ENCODE peak calls at places on chromosome 16, in eight cellular contexts. One of them, this sample, is unnamed.

GRCh38 chr16:27431773-27432599 is 30.0 kb downstream of the IL21R start:
- DNase-seq in Peyer's patch: no peak
- DNase-seq in thyroid gland: no peak
- DNase-seq in body of pancreas: no peak
- DNase-seq in lower leg skin: peak
- DNase-seq in prostate gland: no peak
- DNase-seq in suprapubic skin: peak
- DNase-seq in stomach: peak
- DNase-seq in this sample: peak

GRCh38 chr16:3957344-3957980 is 76.9 kb upstream of the CREBBP start:
- DNase-seq in Peyer's patch: no peak
- DNase-seq in thyroid gland: peak
- DNase-seq in body of pancreas: no peak
- DNase-seq in lower leg skin: no peak
- DNase-seq in prostate gland: no peak
- DNase-seq in suprapubic skin: no peak
- DNase-seq in stomach: no peak
- DNase-seq in this sample: no peak

GRCh38 chr16:72927199-72928088 is 120.5 kb downstream of the ZFHX3 start:
- DNase-seq in Peyer's patch: no peak
- DNase-seq in thyroid gland: no peak
- DNase-seq in body of pancreas: no peak
- DNase-seq in lower leg skin: no peak
- DNase-seq in prostate gland: peak
- DNase-seq in suprapubic skin: no peak
- DNase-seq in stomach: no peak
- DNase-seq in this sample: no peak

GRCh38 chr16:80993293-80993691 is 13.4 kb downstream of the CMC2 start:
- DNase-seq in Peyer's patch: no peak
- DNase-seq in thyroid gland: no peak
- DNase-seq in body of pancreas: no peak
- DNase-seq in lower leg skin: no peak
- DNase-seq in prostate gland: no peak
- DNase-seq in suprapubic skin: no peak
- DNase-seq in stomach: peak
- DNase-seq in this sample: no peak

GRCh38 chr16:16191493-16192167 is 31.7 kb downstream of the ABCC6 start:
- DNase-seq in Peyer's patch: no peak
- DNase-seq in thyroid gland: no peak
- DNase-seq in body of pancreas: no peak
- DNase-seq in lower leg skin: no peak
- DNase-seq in prostate gland: no peak
- DNase-seq in suprapubic skin: no peak
- DNase-seq in stomach: no peak
- DNase-seq in this sample: no peak

GRCh38 chr16:23334950-23335349 is 32.8 kb downstream of the SCNN1B start:
- DNase-seq in Peyer's patch: no peak
- DNase-seq in thyroid gland: no peak
- DNase-seq in body of pancreas: no peak
- DNase-seq in lower leg skin: no peak
- DNase-seq in prostate gland: no peak
- DNase-seq in suprapubic skin: no peak
- DNase-seq in stomach: no peak
- DNase-seq in this sample: no peak

GRCh38 chr16:48503779-48504178 is 106.2 kb downstream of the N4BP1 start:
- DNase-seq in Peyer's patch: no peak
- DNase-seq in thyroid gland: peak
- DNase-seq in body of pancreas: no peak
- DNase-seq in lower leg skin: peak
- DNase-seq in prostate gland: no peak
- DNase-seq in suprapubic skin: peak
- DNase-seq in stomach: no peak
- DNase-seq in this sample: peak

GRCh38 chr16:61929801-61930200 is 106.4 kb downstream of the CDH8 start:
- DNase-seq in Peyer's patch: no peak
- DNase-seq in thyroid gland: no peak
- DNase-seq in body of pancreas: no peak
- DNase-seq in lower leg skin: no peak
- DNase-seq in prostate gland: no peak
- DNase-seq in suprapubic skin: no peak
- DNase-seq in stomach: no peak
- DNase-seq in this sample: no peak

GRCh38 chr16:48501516-48502377 is 108.2 kb downstream of the N4BP1 start:
- DNase-seq in Peyer's patch: no peak
- DNase-seq in thyroid gland: peak
- DNase-seq in body of pancreas: no peak
- DNase-seq in lower leg skin: peak
- DNase-seq in prostate gland: no peak
- DNase-seq in suprapubic skin: peak
- DNase-seq in stomach: no peak
- DNase-seq in this sample: no peak

GRCh38 chr16:12801511-12802042 is 2.1 kb downstream of the CPPED1 start:
- DNase-seq in Peyer's patch: no peak
- DNase-seq in thyroid gland: no peak
- DNase-seq in body of pancreas: no peak
- DNase-seq in lower leg skin: no peak
- DNase-seq in prostate gland: no peak
- DNase-seq in suprapubic skin: no peak
- DNase-seq in stomach: no peak
- DNase-seq in this sample: no peak

GRCh38 chr16:12551946-12552345 is 251.7 kb downstream of the CPPED1 start:
- DNase-seq in Peyer's patch: no peak
- DNase-seq in thyroid gland: no peak
- DNase-seq in body of pancreas: no peak
- DNase-seq in lower leg skin: no peak
- DNase-seq in prostate gland: no peak
- DNase-seq in suprapubic skin: no peak
- DNase-seq in stomach: no peak
- DNase-seq in this sample: peak

GRCh38 chr16:646679-647172 is 2.4 kb upstream of the WDR90 start:
- DNase-seq in Peyer's patch: no peak
- DNase-seq in thyroid gland: no peak
- DNase-seq in body of pancreas: no peak
- DNase-seq in lower leg skin: no peak
- DNase-seq in prostate gland: no peak
- DNase-seq in suprapubic skin: no peak
- DNase-seq in stomach: no peak
- DNase-seq in this sample: no peak
- TF ChIP-seq POLR2A in Peyer's patch: no peak
- TF ChIP-seq POLR2A in thyroid gland: no peak
- TF ChIP-seq POLR2A in body of pancreas: no peak
- TF ChIP-seq POLR2A in lower leg skin: no peak
- TF ChIP-seq POLR2A in prostate gland: no peak
- TF ChIP-seq POLR2A in suprapubic skin: no peak
- TF ChIP-seq POLR2A in stomach: no peak
- TF ChIP-seq POLR2A in this sample: no peak

GRCh38 chr16:31187808-31188189 is 7.9 kb downstream of the FUS start:
- DNase-seq in Peyer's patch: no peak
- DNase-seq in thyroid gland: no peak
- DNase-seq in body of pancreas: no peak
- DNase-seq in lower leg skin: no peak
- DNase-seq in prostate gland: no peak
- DNase-seq in suprapubic skin: no peak
- DNase-seq in stomach: no peak
- DNase-seq in this sample: no peak
- TF ChIP-seq POLR2A in Peyer's patch: no peak
- TF ChIP-seq POLR2A in thyroid gland: no peak
- TF ChIP-seq POLR2A in body of pancreas: no peak
- TF ChIP-seq POLR2A in lower leg skin: no peak
- TF ChIP-seq POLR2A in prostate gland: no peak
- TF ChIP-seq POLR2A in suprapubic skin: no peak
- TF ChIP-seq POLR2A in stomach: no peak
- TF ChIP-seq POLR2A in this sample: no peak

GRCh38 chr16:75803753-75804152 is 77.5 kb upstream of the CPHXL start:
- DNase-seq in Peyer's patch: no peak
- DNase-seq in thyroid gland: no peak
- DNase-seq in body of pancreas: no peak
- DNase-seq in lower leg skin: no peak
- DNase-seq in prostate gland: no peak
- DNase-seq in suprapubic skin: no peak
- DNase-seq in stomach: no peak
- DNase-seq in this sample: no peak
- TF ChIP-seq POLR2A in Peyer's patch: no peak
- TF ChIP-seq POLR2A in thyroid gland: no peak
- TF ChIP-seq POLR2A in body of pancreas: no peak
- TF ChIP-seq POLR2A in lower leg skin: no peak
- TF ChIP-seq POLR2A in prostate gland: no peak
- TF ChIP-seq POLR2A in suprapubic skin: no peak
- TF ChIP-seq POLR2A in stomach: no peak
- TF ChIP-seq POLR2A in this sample: no peak

GRCh38 chr16:11342021-11342855 is 3.0 kb upstream of the RMI2 start:
- DNase-seq in Peyer's patch: no peak
- DNase-seq in thyroid gland: no peak
- DNase-seq in body of pancreas: no peak
- DNase-seq in lower leg skin: no peak
- DNase-seq in prostate gland: no peak
- DNase-seq in suprapubic skin: no peak
- DNase-seq in stomach: no peak
- DNase-seq in this sample: no peak

GRCh38 chr16:11346700-11347319 is 1.6 kb downstream of the RMI2 start:
- DNase-seq in Peyer's patch: no peak
- DNase-seq in thyroid gland: no peak
- DNase-seq in body of pancreas: no peak
- DNase-seq in lower leg skin: no peak
- DNase-seq in prostate gland: no peak
- DNase-seq in suprapubic skin: no peak
- DNase-seq in stomach: no peak
- DNase-seq in this sample: no peak

GRCh38 chr16:11347831-11348230 is 2.6 kb downstream of the RMI2 start:
- DNase-seq in Peyer's patch: no peak
- DNase-seq in thyroid gland: no peak
- DNase-seq in body of pancreas: no peak
- DNase-seq in lower leg skin: no peak
- DNase-seq in prostate gland: no peak
- DNase-seq in suprapubic skin: no peak
- DNase-seq in stomach: no peak
- DNase-seq in this sample: no peak

GRCh38 chr16:11348737-11349598 is 3.7 kb downstream of the RMI2 start:
- DNase-seq in Peyer's patch: no peak
- DNase-seq in thyroid gland: no peak
- DNase-seq in body of pancreas: no peak
- DNase-seq in lower leg skin: no peak
- DNase-seq in prostate gland: no peak
- DNase-seq in suprapubic skin: no peak
- DNase-seq in stomach: no peak
- DNase-seq in this sample: no peak

DNA sequence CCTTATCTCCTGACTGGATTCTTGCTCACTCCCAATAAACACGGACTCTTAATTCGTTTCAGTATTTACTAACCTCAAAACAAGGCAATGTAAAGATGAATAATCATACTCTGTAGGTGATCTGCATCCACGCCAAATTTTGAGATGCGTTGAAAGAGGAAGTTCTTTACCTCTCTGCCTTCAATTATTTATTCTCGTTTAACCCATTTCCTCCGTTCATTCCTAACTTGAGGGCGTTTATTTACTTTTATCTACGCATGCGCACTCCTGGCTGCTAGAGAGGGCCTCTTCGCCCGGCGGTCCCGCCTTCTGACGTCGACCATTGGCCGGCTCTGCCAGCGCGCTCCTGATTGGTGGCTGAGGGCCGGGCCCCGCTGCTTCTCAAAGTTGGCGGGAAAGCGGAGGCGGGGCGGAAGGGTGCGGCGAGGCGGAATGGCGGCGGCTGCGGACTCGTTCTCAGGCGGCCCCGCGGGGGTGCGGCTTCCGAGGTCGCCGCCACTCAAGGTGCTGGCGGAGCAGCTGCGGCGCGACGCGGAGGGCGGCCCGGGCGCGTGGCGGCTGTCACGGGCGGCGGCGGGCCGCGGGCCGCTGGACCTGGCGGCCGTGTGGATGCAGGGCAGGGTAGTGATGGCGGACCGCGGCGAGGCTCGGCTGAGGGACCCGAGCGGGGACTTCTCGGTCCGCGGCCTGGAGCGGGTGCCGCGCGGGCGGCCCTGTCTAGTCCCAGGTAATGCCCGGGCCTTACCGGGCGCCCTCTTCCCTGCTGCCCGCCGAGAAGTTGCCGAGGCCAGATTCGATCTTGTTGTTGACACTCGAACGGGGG is at the start of gene RMI2:
- DNase-seq in Peyer's patch: peak
- DNase-seq in thyroid gland: peak
- DNase-seq in body of pancreas: peak
- DNase-seq in lower leg skin: peak
- DNase-seq in prostate gland: peak
- DNase-seq in suprapubic skin: peak
- DNase-seq in stomach: peak
- DNase-seq in this sample: peak
- TF ChIP-seq POLR2A in Peyer's patch: no peak
- TF ChIP-seq POLR2A in thyroid gland: peak
- TF ChIP-seq POLR2A in body of pancreas: no peak
- TF ChIP-seq POLR2A in lower leg skin: no peak
- TF ChIP-seq POLR2A in prostate gland: peak
- TF ChIP-seq POLR2A in suprapubic skin: no peak
- TF ChIP-seq POLR2A in stomach: no peak
- TF ChIP-seq POLR2A in this sample: no peak

GRCh38 chr16:66254751-66255150 is 111.7 kb upstream of the CDH5 start:
- DNase-seq in Peyer's patch: no peak
- DNase-seq in thyroid gland: no peak
- DNase-seq in body of pancreas: no peak
- DNase-seq in lower leg skin: no peak
- DNase-seq in prostate gland: no peak
- DNase-seq in suprapubic skin: no peak
- DNase-seq in stomach: no peak
- DNase-seq in this sample: no peak
- TF ChIP-seq POLR2A in Peyer's patch: no peak
- TF ChIP-seq POLR2A in thyroid gland: no peak
- TF ChIP-seq POLR2A in body of pancreas: no peak
- TF ChIP-seq POLR2A in lower leg skin: no peak
- TF ChIP-seq POLR2A in prostate gland: no peak
- TF ChIP-seq POLR2A in suprapubic skin: no peak
- TF ChIP-seq POLR2A in stomach: no peak
- TF ChIP-seq POLR2A in this sample: no peak

DNA sequence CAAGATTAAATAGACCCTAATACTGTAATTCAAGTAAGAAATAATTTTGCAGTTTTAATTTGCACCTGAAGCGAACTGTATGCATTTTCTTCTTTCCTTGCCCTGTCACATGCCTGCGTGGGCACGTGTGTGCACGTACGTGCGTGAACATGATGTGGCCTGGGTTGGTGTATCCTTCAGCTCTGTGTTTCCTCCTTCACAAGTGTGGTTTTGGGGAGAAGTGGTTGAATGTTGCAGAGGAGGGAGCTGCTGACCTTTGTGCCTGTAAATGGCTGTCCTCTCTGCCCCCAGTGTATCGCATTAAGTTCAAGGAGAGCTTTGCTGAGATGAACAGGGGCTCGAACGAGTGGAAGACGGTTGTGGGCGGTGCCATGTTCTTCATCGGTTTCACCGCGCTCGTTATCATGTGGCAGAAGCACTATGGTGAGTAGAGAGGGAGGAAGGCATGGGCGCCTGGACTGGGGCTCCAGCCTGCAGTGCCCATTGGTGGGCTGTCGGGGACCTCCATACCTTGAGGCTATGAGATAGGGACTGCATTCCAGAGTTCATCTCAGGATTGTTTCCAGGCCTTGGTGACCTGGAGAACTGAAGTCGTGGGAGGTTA is 6.0 kb downstream of the COX4I1 start:
- DNase-seq in Peyer's patch: peak
- DNase-seq in thyroid gland: no peak
- DNase-seq in body of pancreas: no peak
- DNase-seq in lower leg skin: no peak
- DNase-seq in prostate gland: no peak
- DNase-seq in suprapubic skin: no peak
- DNase-seq in stomach: no peak
- DNase-seq in this sample: no peak
- TF ChIP-seq POLR2A in Peyer's patch: no peak
- TF ChIP-seq POLR2A in thyroid gland: no peak
- TF ChIP-seq POLR2A in body of pancreas: no peak
- TF ChIP-seq POLR2A in lower leg skin: no peak
- TF ChIP-seq POLR2A in prostate gland: no peak
- TF ChIP-seq POLR2A in suprapubic skin: no peak
- TF ChIP-seq POLR2A in stomach: no peak
- TF ChIP-seq POLR2A in this sample: no peak

GRCh38 chr16:85508993-85509392 is 104.1 kb upstream of the GSE1 start:
- DNase-seq in Peyer's patch: no peak
- DNase-seq in thyroid gland: no peak
- DNase-seq in body of pancreas: no peak
- DNase-seq in lower leg skin: no peak
- DNase-seq in prostate gland: no peak
- DNase-seq in suprapubic skin: no peak
- DNase-seq in stomach: no peak
- DNase-seq in this sample: no peak
- TF ChIP-seq POLR2A in Peyer's patch: no peak
- TF ChIP-seq POLR2A in thyroid gland: no peak
- TF ChIP-seq POLR2A in body of pancreas: no peak
- TF ChIP-seq POLR2A in lower leg skin: no peak
- TF ChIP-seq POLR2A in prostate gland: no peak
- TF ChIP-seq POLR2A in suprapubic skin: no peak
- TF ChIP-seq POLR2A in stomach: no peak
- TF ChIP-seq POLR2A in this sample: no peak

This sample was measured in heart left ventricle.